ENCODE peak calls at places on chromosomes 3 and 15, in nine cellular contexts. One of them, this sample, is unnamed.

GRCh38 chr3:190322604-190323240 is 476 bp upstream of the CLDN1 start:
- DNase-seq in breast epithelium: no peak
- DNase-seq in tibial nerve: peak; percentile 28
- DNase-seq in heart left ventricle: no peak
- DNase-seq in esophagus muscularis mucosa: no peak
- DNase-seq in CD8-positive, alpha-beta T cell: no peak
- DNase-seq in PC-3: no peak
- DNase-seq in HepG2: no peak
- DNase-seq in A673: peak; percentile 44
- DNase-seq in this sample: no peak

GRCh38 chr15:50916395-50916794 is 7.9 kb downstream of the AP4E1 start:
- DNase-seq in breast epithelium: no peak
- DNase-seq in heart left ventricle: no peak
- DNase-seq in tibial nerve: no peak
- DNase-seq in A673: no peak
- DNase-seq in PC-3: no peak
- DNase-seq in esophagus muscularis mucosa: no peak
- DNase-seq in HepG2: no peak
- DNase-seq in CD8-positive, alpha-beta T cell: no peak
- DNase-seq in this sample: no peak

GRCh38 chr3:30124435-30125390 is 481.7 kb upstream of the TGFBR2 start:
- DNase-seq in tibial nerve: no peak
- DNase-seq in heart left ventricle: peak; percentile 34
- DNase-seq in breast epithelium: peak; percentile 57
- DNase-seq in CD8-positive, alpha-beta T cell: no peak
- DNase-seq in HepG2: no peak
- DNase-seq in A673: peak; percentile 66
- DNase-seq in esophagus muscularis mucosa: no peak
- DNase-seq in PC-3: peak; percentile 42
- DNase-seq in this sample: no peak

GRCh38 chr3:50503504-50503903 is at the start of gene CACNA2D2:
- DNase-seq in CD8-positive, alpha-beta T cell: peak; percentile 74
- DNase-seq in PC-3: peak; percentile 54
- DNase-seq in heart left ventricle: peak; percentile 60
- DNase-seq in A673: peak; percentile 33
- DNase-seq in tibial nerve: peak; percentile 11
- DNase-seq in esophagus muscularis mucosa: no peak
- DNase-seq in HepG2: no peak
- DNase-seq in breast epithelium: peak; percentile 49
- DNase-seq in this sample: peak; percentile 81

GRCh38 chr3:63538912-63539311 is 113.6 kb upstream of the SNTN start:
- DNase-seq in PC-3: no peak
- DNase-seq in heart left ventricle: no peak
- DNase-seq in CD8-positive, alpha-beta T cell: no peak
- DNase-seq in A673: no peak
- DNase-seq in tibial nerve: no peak
- DNase-seq in esophagus muscularis mucosa: no peak
- DNase-seq in HepG2: no peak
- DNase-seq in breast epithelium: no peak
- DNase-seq in this sample: no peak

GRCh38 chr3:73950781-73951180 is 326.0 kb upstream of the PDZRN3 start:
- DNase-seq in esophagus muscularis mucosa: no peak
- DNase-seq in PC-3: no peak
- DNase-seq in A673: no peak
- DNase-seq in tibial nerve: no peak
- DNase-seq in HepG2: no peak
- DNase-seq in breast epithelium: no peak
- DNase-seq in heart left ventricle: no peak
- DNase-seq in CD8-positive, alpha-beta T cell: no peak
- DNase-seq in this sample: no peak

GRCh38 chr3:36827133-36827532 is 62.8 kb upstream of the DCLK3 start:
- DNase-seq in heart left ventricle: no peak
- DNase-seq in breast epithelium: no peak
- DNase-seq in tibial nerve: no peak
- DNase-seq in CD8-positive, alpha-beta T cell: no peak
- DNase-seq in PC-3: no peak
- DNase-seq in A673: no peak
- DNase-seq in HepG2: no peak
- DNase-seq in esophagus muscularis mucosa: no peak
- DNase-seq in this sample: no peak

GRCh38 chr3:153379516-153379915 is 217.5 kb downstream of the RAP2B start:
- DNase-seq in HepG2: no peak
- DNase-seq in tibial nerve: no peak
- DNase-seq in breast epithelium: no peak
- DNase-seq in heart left ventricle: no peak
- DNase-seq in esophagus muscularis mucosa: no peak
- DNase-seq in PC-3: peak; percentile 12
- DNase-seq in A673: no peak
- DNase-seq in CD8-positive, alpha-beta T cell: no peak
- DNase-seq in this sample: no peak

GRCh38 chr3:114361391-114361790 is 67.6 kb downstream of the TIGIT start:
- DNase-seq in CD8-positive, alpha-beta T cell: no peak
- DNase-seq in tibial nerve: no peak
- DNase-seq in esophagus muscularis mucosa: no peak
- DNase-seq in heart left ventricle: no peak
- DNase-seq in PC-3: no peak
- DNase-seq in HepG2: no peak
- DNase-seq in A673: no peak
- DNase-seq in breast epithelium: no peak
- DNase-seq in this sample: no peak

GRCh38 chr3:118408431-118408830 is 626.2 kb downstream of the IGSF11 start:
- DNase-seq in HepG2: no peak
- DNase-seq in esophagus muscularis mucosa: no peak
- DNase-seq in PC-3: peak; percentile 61
- DNase-seq in CD8-positive, alpha-beta T cell: no peak
- DNase-seq in tibial nerve: no peak
- DNase-seq in A673: no peak
- DNase-seq in heart left ventricle: no peak
- DNase-seq in breast epithelium: no peak
- DNase-seq in this sample: no peak

GRCh38 chr3:36943601-36944000 is 1.3 kb downstream of the TRANK1 start:
- DNase-seq in CD8-positive, alpha-beta T cell: no peak
- DNase-seq in breast epithelium: no peak
- DNase-seq in heart left ventricle: no peak
- DNase-seq in A673: no peak
- DNase-seq in HepG2: no peak
- DNase-seq in esophagus muscularis mucosa: no peak
- DNase-seq in tibial nerve: no peak
- DNase-seq in PC-3: no peak
- DNase-seq in this sample: no peak

GRCh38 chr3:190229632-190230424 is 92.4 kb downstream of the CLDN1 start:
- DNase-seq in tibial nerve: no peak
- DNase-seq in A673: peak; percentile 10
- DNase-seq in PC-3: peak; percentile 93
- DNase-seq in esophagus muscularis mucosa: no peak
- DNase-seq in HepG2: peak; percentile 21
- DNase-seq in heart left ventricle: no peak
- DNase-seq in breast epithelium: no peak
- DNase-seq in CD8-positive, alpha-beta T cell: no peak
- DNase-seq in this sample: no peak

GRCh38 chr15:73786518-73786917 is 33.4 kb upstream of the INSYN1 start:
- DNase-seq in CD8-positive, alpha-beta T cell: no peak
- DNase-seq in esophagus muscularis mucosa: no peak
- DNase-seq in tibial nerve: no peak
- DNase-seq in A673: no peak
- DNase-seq in heart left ventricle: no peak
- DNase-seq in breast epithelium: no peak
- DNase-seq in PC-3: no peak
- DNase-seq in HepG2: no peak
- DNase-seq in this sample: no peak

GRCh38 chr3:42741796-42742195 is 31.3 kb downstream of the CCDC13 start:
- DNase-seq in esophagus muscularis mucosa: no peak
- DNase-seq in A673: no peak
- DNase-seq in HepG2: no peak
- DNase-seq in breast epithelium: peak; percentile 10
- DNase-seq in PC-3: no peak
- DNase-seq in CD8-positive, alpha-beta T cell: no peak
- DNase-seq in tibial nerve: no peak
- DNase-seq in heart left ventricle: no peak
- DNase-seq in this sample: no peak

GRCh38 chr3:8621872-8622271 is 22.7 kb downstream of the SSUH2 start:
- DNase-seq in tibial nerve: no peak
- DNase-seq in CD8-positive, alpha-beta T cell: no peak
- DNase-seq in HepG2: no peak
- DNase-seq in PC-3: peak; percentile 14
- DNase-seq in breast epithelium: no peak
- DNase-seq in A673: no peak
- DNase-seq in esophagus muscularis mucosa: no peak
- DNase-seq in heart left ventricle: no peak
- DNase-seq in this sample: no peak

DNA sequence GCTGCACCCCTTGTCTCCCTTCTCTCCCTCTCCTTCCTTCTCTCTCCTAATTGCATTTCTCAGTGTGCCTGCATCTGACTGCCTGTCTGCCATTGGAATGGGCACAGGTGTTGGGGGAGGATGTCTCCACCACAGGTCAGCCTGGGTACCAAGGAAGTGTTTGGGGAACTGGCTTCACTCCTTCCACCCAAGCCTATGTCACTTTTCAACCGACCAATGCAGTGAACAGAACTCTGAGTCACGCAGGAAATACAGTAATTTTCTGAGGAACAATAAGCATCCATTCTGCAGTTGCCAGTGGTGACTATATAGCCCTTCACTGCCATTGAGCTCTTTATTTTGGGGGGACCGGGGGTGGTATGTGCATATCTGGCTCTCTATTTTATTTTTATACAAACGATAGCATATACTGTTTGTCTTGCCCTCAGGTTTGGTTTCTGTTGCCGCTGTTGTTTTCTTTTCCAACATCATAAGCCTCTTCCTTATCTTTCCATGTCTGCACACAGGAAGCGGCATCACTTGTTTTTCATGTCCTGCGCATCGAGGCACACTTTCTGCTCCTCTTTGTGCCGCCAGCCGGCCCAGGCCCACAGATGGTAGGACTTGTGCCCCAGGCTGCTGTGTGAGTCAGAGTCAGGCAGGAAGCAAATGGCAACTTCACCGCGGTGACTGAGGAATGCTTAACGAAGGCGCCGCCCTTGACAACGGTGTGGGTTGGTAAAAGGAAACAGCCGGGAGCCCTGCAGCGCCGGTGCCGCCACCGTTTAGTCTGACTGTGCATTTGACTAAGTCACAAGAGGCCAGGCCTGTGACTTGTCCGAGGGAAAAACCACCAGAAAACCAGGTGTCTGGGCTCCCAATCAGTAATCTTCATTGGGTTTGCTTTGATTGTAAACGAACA is 21.1 kb upstream of the CDCP1 start:
- DNase-seq in PC-3: peak; percentile 99
- DNase-seq in HepG2: no peak
- DNase-seq in tibial nerve: peak; percentile 49
- DNase-seq in esophagus muscularis mucosa: peak; percentile 95
- DNase-seq in A673: peak; percentile 84
- DNase-seq in heart left ventricle: peak; percentile 71
- DNase-seq in breast epithelium: peak; percentile 97
- DNase-seq in CD8-positive, alpha-beta T cell: peak; percentile 78
- DNase-seq in this sample: peak; percentile 95
- H3K4me1 ChIP-seq in PC-3: peaks cover 44% of the 10 kb centered on the region
- H3K4me1 ChIP-seq in HepG2: no peaks in the 10 kb centered on the region
- H3K4me1 ChIP-seq in tibial nerve: no peaks in the 10 kb centered on the region
- H3K4me1 ChIP-seq in esophagus muscularis mucosa: peaks cover 19% of the 10 kb centered on the region
- H3K4me1 ChIP-seq in A673: peaks cover 6% of the 10 kb centered on the region
- H3K4me1 ChIP-seq in heart left ventricle: peaks cover 30% of the 10 kb centered on the region
- H3K4me1 ChIP-seq in breast epithelium: no peaks in the 10 kb centered on the region
- H3K4me1 ChIP-seq in CD8-positive, alpha-beta T cell: peaks cover 22% of the 10 kb centered on the region
- H3K4me1 ChIP-seq in this sample: peaks cover 10% of the 10 kb centered on the region

DNA sequence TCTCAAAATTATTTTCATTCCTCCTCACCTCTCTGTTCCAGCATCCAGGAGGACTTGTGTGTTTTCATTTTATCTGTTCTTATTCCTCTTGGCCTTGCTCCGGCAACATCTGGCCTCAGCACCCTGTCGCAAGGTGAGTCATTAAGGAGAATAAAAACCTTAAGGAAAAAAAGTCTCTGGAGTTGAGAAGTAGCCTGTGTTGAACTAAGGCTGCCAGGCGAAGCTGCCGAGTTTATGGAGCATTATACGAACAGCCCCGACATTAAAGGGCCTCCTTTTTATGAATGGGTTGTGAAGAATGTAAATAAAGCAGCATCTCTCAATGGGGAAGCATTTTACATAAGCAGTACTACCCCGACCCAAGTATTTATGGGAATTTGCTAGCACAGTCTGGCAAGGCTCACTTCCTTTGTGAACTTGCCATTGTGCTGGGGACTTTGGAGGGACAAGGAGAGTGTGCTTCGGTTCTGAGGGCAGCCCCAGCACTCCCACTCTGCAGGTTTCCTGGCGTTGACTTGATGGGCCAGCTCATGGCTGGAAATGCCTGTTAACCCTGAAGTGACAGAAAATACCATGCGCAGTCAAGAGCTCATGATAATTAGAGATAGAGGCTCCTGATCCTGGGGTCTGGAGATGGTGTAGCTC is 4.8 kb downstream of the BAHD1 start:
- DNase-seq in breast epithelium: peak; percentile 41
- DNase-seq in PC-3: peak; percentile 51
- DNase-seq in heart left ventricle: peak; percentile 36
- DNase-seq in tibial nerve: no peak
- DNase-seq in esophagus muscularis mucosa: no peak
- DNase-seq in HepG2: no peak
- DNase-seq in CD8-positive, alpha-beta T cell: no peak
- DNase-seq in A673: no peak
- DNase-seq in this sample: no peak
- H3K27ac ChIP-seq in breast epithelium: peak overlapping the region; percentile 50
- H3K27ac ChIP-seq in PC-3: no peak overlapping the region
- H3K27ac ChIP-seq in heart left ventricle: no peak overlapping the region
- H3K27ac ChIP-seq in tibial nerve: no peak overlapping the region
- H3K27ac ChIP-seq in esophagus muscularis mucosa: peak overlapping the region; percentile 16
- H3K27ac ChIP-seq in HepG2: no peak overlapping the region
- H3K27ac ChIP-seq in CD8-positive, alpha-beta T cell: no peak overlapping the region
- H3K27ac ChIP-seq in A673: peak overlapping the region; percentile 59
- H3K27ac ChIP-seq in this sample: peak overlapping the region; percentile 46

GRCh38 chr3:136351905-136352304 is 101.8 kb downstream of the PCCB start:
- DNase-seq in A673: no peak
- DNase-seq in tibial nerve: no peak
- DNase-seq in heart left ventricle: no peak
- DNase-seq in breast epithelium: no peak
- DNase-seq in CD8-positive, alpha-beta T cell: no peak
- DNase-seq in HepG2: no peak
- DNase-seq in esophagus muscularis mucosa: no peak
- DNase-seq in PC-3: peak; percentile 15
- DNase-seq in this sample: no peak
- TF ChIP-seq CTCF in A673: peak; percentile 42
- TF ChIP-seq CTCF in tibial nerve: no peak
- TF ChIP-seq CTCF in heart left ventricle: no peak
- TF ChIP-seq CTCF in breast epithelium: no peak
- TF ChIP-seq CTCF in CD8-positive, alpha-beta T cell: no peak
- TF ChIP-seq CTCF in HepG2: no peak
- TF ChIP-seq CTCF in esophagus muscularis mucosa: peak; percentile 4
- TF ChIP-seq CTCF in PC-3: peak; percentile 37
- TF ChIP-seq CTCF in this sample: no peak

DNA sequence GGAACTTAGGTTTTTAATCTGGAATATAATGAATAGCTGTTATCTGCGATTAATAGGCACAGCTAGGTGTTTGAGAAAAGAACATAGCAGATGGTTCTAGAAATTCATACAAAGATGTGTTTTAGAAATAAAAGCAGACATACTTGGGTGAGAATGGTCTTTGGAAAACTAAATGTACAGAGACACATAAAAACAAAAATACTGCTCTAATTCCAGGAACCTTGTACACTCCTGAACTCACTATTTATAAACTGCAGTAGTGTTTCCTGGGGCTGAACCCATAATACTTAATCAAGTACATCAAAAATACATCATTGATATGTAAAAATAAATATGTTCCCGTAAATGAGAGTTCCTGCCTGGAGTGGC is 105.5 kb downstream of the OXNAD1 start:
- DNase-seq in tibial nerve: no peak
- DNase-seq in PC-3: no peak
- DNase-seq in CD8-positive, alpha-beta T cell: no peak
- DNase-seq in esophagus muscularis mucosa: no peak
- DNase-seq in HepG2: no peak
- DNase-seq in breast epithelium: no peak
- DNase-seq in heart left ventricle: no peak
- DNase-seq in A673: no peak
- DNase-seq in this sample: no peak
- H3K4me1 ChIP-seq in tibial nerve: no peaks in the 10 kb centered on the region
- H3K4me1 ChIP-seq in PC-3: peaks cover 5% of the 10 kb centered on the region
- H3K4me1 ChIP-seq in CD8-positive, alpha-beta T cell: peaks cover 27% of the 10 kb centered on the region
- H3K4me1 ChIP-seq in esophagus muscularis mucosa: peaks cover 74% of the 10 kb centered on the region
- H3K4me1 ChIP-seq in HepG2: no peaks in the 10 kb centered on the region
- H3K4me1 ChIP-seq in breast epithelium: no peaks in the 10 kb centered on the region
- H3K4me1 ChIP-seq in heart left ventricle: peaks cover 52% of the 10 kb centered on the region
- H3K4me1 ChIP-seq in A673: no peaks in the 10 kb centered on the region
- H3K4me1 ChIP-seq in this sample: peaks cover 18% of the 10 kb centered on the region

This sample was measured in kidney.